ENCODE peak calls at places on chromosomes 11 and 22, in nine cellular contexts. X is GM23338, R is neural progenitor cell, L is PC-3, D is SK-N-SH, V is HCT116, C is MM.1S, B is OCI-LY7, F is hepatocyte. S is an unnamed sample.

GRCh38 chr11:80773919-80774318 is 1333.1 kb upstream of the TENM4 start:
- DNase-seq in X (no peak), B (no peak), D (no peak), L (no peak), V (no peak), R (peak; percentile 4), C (no peak), F (no peak), S (no peak)

GRCh38 chr11:44766112-44766971 is 39.6 kb downstream of the TSPAN18 start:
- DNase-seq in R (no peak), D (peak; percentile 76), F (peak; percentile 69), C (no peak), B (no peak), L (no peak), V (no peak), X (peak; percentile 46), S (peak; percentile 70)

GRCh38 chr11:93741882-93742226 is 382 bp downstream of the C11orf54 start:
- DNase-seq in F (peak; percentile 76), X (peak; percentile 51), B (no peak), D (no peak), C (peak; percentile 47), V (no peak), L (peak; percentile 73), R (peak; percentile 41), S (peak; percentile 74)

GRCh38 chr11:67996622-67997459 is 7.1 kb downstream of the UNC93B1 start:
- DNase-seq in V (peak; percentile 89), F (peak; percentile 61), L (peak; percentile 56), R (peak; percentile 86), D (peak; percentile 71), C (peak; percentile 73), B (peak; percentile 89), X (peak; percentile 95), S (peak; percentile 73)

GRCh38 chr11:102794382-102794781 is 3.6 kb downstream of the MMP1 start:
- DNase-seq in V (peak; percentile 59), C (peak; percentile 26), X (peak; percentile 91), B (peak; percentile 44), F (peak; percentile 34), D (peak; percentile 15), L (peak; percentile 60), R (peak; percentile 65), S (peak; percentile 62)

GRCh38 chr11:118708296-118708695 is 28.8 kb upstream of the TREH start:
- DNase-seq in F (no peak), R (no peak), L (no peak), X (no peak), C (no peak), D (no peak), B (no peak), V (no peak), S (no peak)

GRCh38 chr11:44658451-44658850 is 68.3 kb upstream of the TSPAN18 start:
- DNase-seq in F (peak; percentile 56), C (peak; percentile 34), V (no peak), R (peak; percentile 35), L (peak; percentile 25), X (peak; percentile 48), D (peak; percentile 68), B (no peak), S (peak; percentile 7)

GRCh38 chr11:116169776-116170175 is 603.0 kb downstream of the BUD13 start:
- DNase-seq in B (no peak), R (no peak), V (no peak), F (no peak), X (no peak), C (no peak), L (no peak), D (no peak), S (no peak)

GRCh38 chr11:112509300-112509699 is 248.6 kb upstream of the PLET1 start:
- DNase-seq in F (no peak), R (no peak), V (no peak), L (no peak), C (no peak), D (no peak), X (no peak), B (no peak), S (no peak)

GRCh38 chr11:128898580-128899344 is 7.6 kb downstream of the KCNJ5 start:
- DNase-seq in D (no peak), B (no peak), R (no peak), X (no peak), L (peak; percentile 36), C (no peak), V (no peak), F (no peak), S (peak; percentile 57)

GRCh38 chr11:10858505-10859360 is 880 bp upstream of the ZBED5 start:
- DNase-seq in R (peak; percentile 82), V (no peak), L (peak; percentile 46), X (peak; percentile 86), B (peak; percentile 56), F (peak; percentile 77), C (peak; percentile 67), D (peak; percentile 64), S (peak; percentile 80)

GRCh38 chr11:5071815-5072214 is 2.4 kb downstream of the OR52E1 start:
- DNase-seq in D (no peak), B (no peak), R (no peak), X (no peak), C (no peak), L (no peak), F (no peak), V (no peak), S (no peak)

GRCh38 chr11:79786961-79787360 is 346.1 kb upstream of the TENM4 start:
- DNase-seq in B (no peak), X (no peak), V (no peak), F (no peak), R (no peak), L (no peak), C (no peak), D (no peak), S (no peak)

GRCh38 chr22:41216984-41217383 is 11.9 kb downstream of the L3MBTL2 start:
- DNase-seq in R (no peak), V (no peak), C (no peak), B (no peak), X (no peak), L (no peak), D (no peak), F (no peak), S (peak; percentile 32)

GRCh38 chr11:61126266-61126665 is 24.0 kb downstream of the CD5 start:
- DNase-seq in C (no peak), R (peak; percentile 56), F (no peak), V (no peak), L (no peak), D (peak; percentile 70), B (no peak), X (no peak), S (no peak)

GRCh38 chr22:44702479-44703219 is 645 bp downstream of the PRR5 start:
- DNase-seq in L (peak; percentile 15), F (peak; percentile 81), D (peak; percentile 59), B (no peak), R (peak; percentile 82), V (no peak), C (no peak), X (peak; percentile 78), S (peak; percentile 57)

DNA sequence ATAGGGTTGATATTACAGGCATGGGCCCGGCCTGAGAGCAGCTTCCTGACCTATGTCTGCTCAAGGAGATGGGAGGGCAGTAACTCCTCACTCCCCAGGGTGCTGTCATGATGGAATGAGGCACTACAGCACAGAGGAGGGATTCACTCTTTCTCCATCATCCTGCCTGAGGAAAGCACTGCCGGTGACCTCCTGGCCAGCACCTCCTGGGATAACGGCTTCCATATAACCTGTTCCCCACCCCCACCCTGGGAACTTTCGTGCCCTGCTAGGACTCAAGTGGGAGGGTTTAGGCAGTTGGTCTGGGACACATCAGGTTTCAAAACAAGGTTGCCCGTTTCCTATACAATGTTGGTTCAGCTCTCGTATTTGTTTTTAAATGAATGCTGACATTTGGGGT is 42.7 kb upstream of the MN1 start:
- DNase-seq in L (no peak), X (no peak), R (no peak), C (no peak), D (no peak), B (no peak), V (no peak), F (no peak), S (no peak)
- TF ChIP-seq EZH2phosphoT487 in L (no peak), X (no peak), R (no peak), C (no peak), D (no peak), B (no peak), V (no peak), F (no peak), S (no peak)

GRCh38 chr11:20364412-20364792 is 888 bp downstream of the HTATIP2 start:
- DNase-seq in X (no peak), V (no peak), F (no peak), L (peak; percentile 31), B (no peak), R (no peak), C (no peak), D (no peak), S (no peak)
- H3K4me3 ChIP-seq in X (peak overlapping the region; percentile 64), V (peak overlapping the region; percentile 62), F (peak overlapping the region; percentile 68), L (peak overlapping the region; percentile 67), B (no peak overlapping the region), R (peak overlapping the region; percentile 55), C (peak overlapping the region; percentile 74), D (no peak overlapping the region), S (peak overlapping the region; percentile 81)

GRCh38 chr11:126990716-126991480 is 9.7 kb downstream of the KIRREL3 start:
- DNase-seq in R (no peak), V (no peak), F (no peak), D (no peak), X (no peak), C (no peak), L (no peak), B (no peak), S (peak; percentile 72)

GRCh38 chr11:126989942-126990715 is 10.4 kb downstream of the KIRREL3 start:
- DNase-seq in X (peak; percentile 92), L (peak; percentile 77), D (peak; percentile 88), F (peak; percentile 84), V (peak; percentile 18), B (peak; percentile 57), R (peak; percentile 91), C (peak; percentile 61), S (peak; percentile 87)

GRCh38 chr11:126992804-126993111 is 7.8 kb downstream of the KIRREL3 start:
- DNase-seq in V (no peak), R (no peak), D (no peak), F (no peak), C (no peak), X (no peak), B (no peak), L (peak; percentile 17), S (peak; percentile 92)

GRCh38 chr11:126992065-126992803 is 8.3 kb downstream of the KIRREL3 start:
- DNase-seq in X (no peak), R (no peak), L (peak; percentile 81), B (no peak), F (no peak), V (no peak), C (no peak), D (no peak), S (peak; percentile 99)

GRCh38 chr11:126991596-126991995 is 9.0 kb downstream of the KIRREL3 start:
- DNase-seq in V (no peak), F (no peak), R (no peak), L (peak; percentile 17), C (no peak), X (no peak), B (no peak), D (no peak), S (peak; percentile 90)
- H3K4me2 ChIP-seq in V (no peak overlapping the region), F (no peak overlapping the region), R (no peak overlapping the region), L (peak overlapping the region; percentile 35), C (no peak overlapping the region), X (no peak overlapping the region), B (no peak overlapping the region), D (peak overlapping the region; percentile 46), S (peak overlapping the region; percentile 83)

DNA sequence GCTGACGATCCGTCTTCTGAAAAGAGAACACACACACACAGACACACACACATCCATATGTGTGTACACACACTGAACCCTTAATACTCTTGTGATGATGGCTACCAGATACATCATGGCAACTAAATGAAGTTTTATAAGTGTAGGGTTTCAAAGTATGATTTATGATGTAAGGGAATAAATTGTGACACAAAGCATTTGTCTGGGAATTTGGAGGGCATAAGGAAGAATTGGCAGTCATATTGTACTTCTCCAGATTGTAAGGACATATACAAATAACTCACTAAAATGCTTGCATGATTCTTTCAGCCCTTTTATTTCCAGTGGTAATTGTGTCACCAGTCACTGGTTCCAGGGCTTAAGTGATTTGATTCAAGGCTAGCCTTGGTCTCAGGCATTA is 299.4 kb upstream of the ANO5 start:
- DNase-seq in X (no peak), V (no peak), F (peak; percentile 8), R (no peak), D (no peak), B (no peak), C (no peak), L (no peak), S (no peak)
- TF ChIP-seq EZH2phosphoT487 in X (no peak), V (no peak), F (no peak), R (no peak), D (no peak), B (no peak), C (no peak), L (no peak), S (no peak)

S was measured in GM23248.